ENCODE peak calls at places on chromosomes 6 and 20, in nine cellular contexts. X, K, R, T, I, Z, U, V and F are unnamed samples.

GRCh38 chr6:127267742-127268588 is 1.3 kb downstream of the RNF146 start:
- DNase-seq in X (no peak), K (peak), R (no peak), T (no peak), I (peak), Z (peak), U (no peak), V (no peak), F (no peak)

GRCh38 chr6:144753023-144753705 is 468.0 kb downstream of the UTRN start:
- DNase-seq in X (no peak), K (no peak), R (no peak), T (no peak), I (no peak), Z (no peak), U (no peak), V (no peak), F (no peak)

GRCh38 chr6:53615633-53616449 is 49.7 kb downstream of the KLHL31 start:
- DNase-seq in X (peak), K (no peak), R (no peak), T (peak), I (peak), Z (peak), U (no peak), V (no peak), F (no peak)

GRCh38 chr20:40961686-40962640 is 66.7 kb upstream of the TOP1 start:
- DNase-seq in X (no peak), K (no peak), R (peak), T (no peak), I (no peak), Z (peak), U (no peak), V (no peak), F (no peak)

GRCh38 chr6:141976994-141977393 is 155.7 kb upstream of the GJE1 start:
- DNase-seq in X (no peak), K (no peak), R (no peak), T (no peak), I (no peak), Z (no peak), U (no peak), V (no peak), F (no peak)

GRCh38 chr20:34581341-34582189 is 23.0 kb downstream of the MAP1LC3A start:
- DNase-seq in X (no peak), K (no peak), R (no peak), T (no peak), I (no peak), Z (no peak), U (peak), V (no peak), F (no peak)

GRCh38 chr6:7062445-7063162 is 45.2 kb upstream of the RREB1 start:
- DNase-seq in X (no peak), K (no peak), R (no peak), T (peak), I (no peak), Z (no peak), U (no peak), V (no peak), F (no peak)

GRCh38 chr6:15044146-15044882 is 201.6 kb upstream of the JARID2 start:
- DNase-seq in X (no peak), K (no peak), R (no peak), T (no peak), I (peak), Z (no peak), U (no peak), V (no peak), F (no peak)

GRCh38 chr6:73704260-73704659 is 8.3 kb downstream of the CD109 start:
- DNase-seq in X (no peak), K (no peak), R (no peak), T (no peak), I (no peak), Z (peak), U (no peak), V (no peak), F (no peak)

GRCh38 chr6:154164397-154164796 is 125.4 kb downstream of the OPRM1 start:
- DNase-seq in X (peak), K (no peak), R (no peak), T (no peak), I (no peak), Z (no peak), U (no peak), V (no peak), F (peak)

GRCh38 chr6:154167163-154167562 is 128.1 kb downstream of the OPRM1 start:
- DNase-seq in X (no peak), K (no peak), R (no peak), T (no peak), I (no peak), Z (no peak), U (no peak), V (no peak), F (no peak)

GRCh38 chr6:154169193-154169847 is 130.3 kb downstream of the OPRM1 start:
- DNase-seq in X (no peak), K (no peak), R (no peak), T (no peak), I (no peak), Z (peak), U (no peak), V (no peak), F (no peak)

GRCh38 chr6:154165488-154165887 is 126.4 kb downstream of the OPRM1 start:
- DNase-seq in X (no peak), K (no peak), R (no peak), T (no peak), I (no peak), Z (no peak), U (no peak), V (no peak), F (no peak)

DNA sequence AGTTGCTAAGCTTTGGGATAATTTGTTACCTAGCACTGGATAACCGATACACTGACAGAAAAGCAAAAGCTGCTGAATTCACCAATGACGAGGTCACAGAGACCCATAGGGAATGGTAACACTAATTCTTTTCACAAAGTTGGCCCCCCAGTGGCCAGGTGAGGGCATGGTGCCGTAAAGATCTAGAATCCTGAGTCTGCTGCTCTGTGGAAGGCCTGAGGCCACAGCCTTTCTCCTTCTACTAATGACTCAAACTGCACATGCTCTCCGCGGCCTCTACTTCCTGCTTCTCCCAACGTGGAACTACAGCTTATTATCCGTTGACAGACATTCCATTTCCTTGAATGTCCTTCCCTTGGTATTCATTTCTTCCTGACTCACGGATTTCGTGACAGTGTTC is 127.1 kb downstream of the OPRM1 start:
- DNase-seq in X (no peak), K (no peak), R (no peak), T (no peak), I (peak), Z (no peak), U (no peak), V (no peak), F (no peak)
- TF ChIP-seq CTCF in X (no peak), K (no peak), R (no peak), T (no peak), I (peak), Z (peak), U (no peak), V (no peak), F (no peak)

GRCh38 chr6:130148181-130148580 is 74.6 kb downstream of the SAMD3 start:
- DNase-seq in X (no peak), K (no peak), R (no peak), T (no peak), I (peak), Z (no peak), U (no peak), V (no peak), F (no peak)
- TF ChIP-seq CTCF in X (no peak), K (peak), R (no peak), T (no peak), I (peak), Z (peak), U (no peak), V (no peak), F (no peak)

DNA sequence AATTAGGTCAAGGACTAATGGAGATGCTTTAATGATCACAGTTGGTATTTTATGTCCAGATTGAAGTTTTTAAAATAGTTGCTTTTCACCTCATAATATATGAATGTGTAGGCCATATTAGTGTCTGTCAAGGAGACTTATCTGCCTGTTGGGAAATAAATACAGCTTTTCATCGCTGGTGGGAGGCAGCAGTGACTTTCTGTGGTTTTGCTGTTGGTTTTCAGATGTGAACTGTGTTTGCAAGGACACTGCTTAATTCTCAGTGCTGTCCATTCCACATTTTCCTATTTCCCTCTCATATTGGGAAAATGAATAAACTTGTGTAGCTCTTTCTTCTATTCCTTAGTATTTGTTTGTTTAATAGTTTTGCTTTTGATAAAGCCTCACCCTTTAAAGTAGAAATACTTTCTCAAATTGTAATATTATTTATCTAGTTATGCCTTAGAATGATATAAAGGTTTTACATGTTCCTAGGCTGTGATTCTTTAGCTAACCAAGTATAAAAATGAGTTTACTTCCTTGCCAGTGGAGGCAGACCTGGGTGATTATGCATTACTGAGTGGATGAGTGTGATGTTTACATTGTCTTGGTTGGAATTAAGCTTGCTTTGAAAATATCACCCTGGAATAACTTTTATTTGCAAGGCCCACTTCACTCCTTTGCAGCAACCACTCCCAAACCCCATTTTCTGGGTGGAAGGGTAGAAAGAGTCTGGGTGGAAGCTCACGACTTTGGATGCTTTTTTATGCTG is 3.3 kb downstream of the PLCB4 start:
- DNase-seq in X (no peak), K (no peak), R (no peak), T (no peak), I (no peak), Z (no peak), U (no peak), V (no peak), F (no peak)
- TF ChIP-seq CTCF in X (no peak), K (no peak), R (no peak), T (no peak), I (no peak), Z (no peak), U (no peak), V (no peak), F (no peak)

GRCh38 chr20:43511879-43512278 is 4.4 kb downstream of the L3MBTL1 start:
- DNase-seq in X (no peak), K (no peak), R (no peak), T (no peak), I (no peak), Z (no peak), U (no peak), V (no peak), F (no peak)

GRCh38 chr20:43515628-43516027 is 8.1 kb downstream of the L3MBTL1 start:
- DNase-seq in X (no peak), K (no peak), R (no peak), T (no peak), I (no peak), Z (no peak), U (no peak), V (no peak), F (no peak)

GRCh38 chr20:43513298-43514061 is 6.0 kb downstream of the L3MBTL1 start:
- DNase-seq in X (no peak), K (no peak), R (no peak), T (no peak), I (no peak), Z (no peak), U (no peak), V (no peak), F (no peak)

GRCh38 chr20:43516251-43516824 is 8.8 kb downstream of the L3MBTL1 start:
- DNase-seq in X (no peak), K (no peak), R (no peak), T (no peak), I (no peak), Z (no peak), U (no peak), V (no peak), F (no peak)

GRCh38 chr20:43514062-43514971 is 6.8 kb downstream of the L3MBTL1 start:
- DNase-seq in X (peak), K (peak), R (peak), T (peak), I (peak), Z (peak), U (peak), V (peak), F (peak)
- TF ChIP-seq CTCF in X (no peak), K (peak), R (no peak), T (no peak), I (peak), Z (no peak), U (no peak), V (no peak), F (no peak)

GRCh38 chr6:61886608-61887259 is 399.3 kb downstream of the KHDRBS2 start:
- DNase-seq in X (no peak), K (peak), R (no peak), T (no peak), I (peak), Z (no peak), U (no peak), V (no peak), F (no peak)
- TF ChIP-seq CTCF in X (no peak), K (peak), R (no peak), T (no peak), I (peak), Z (no peak), U (no peak), V (no peak), F (peak)

GRCh38 chr6:21906826-21907225 is 313.3 kb downstream of the SOX4 start:
- DNase-seq in X (no peak), K (no peak), R (no peak), T (no peak), I (no peak), Z (no peak), U (no peak), V (no peak), F (no peak)
- TF ChIP-seq CTCF in X (no peak), K (no peak), R (no peak), T (no peak), I (no peak), Z (no peak), U (no peak), V (no peak), F (no peak)

DNA sequence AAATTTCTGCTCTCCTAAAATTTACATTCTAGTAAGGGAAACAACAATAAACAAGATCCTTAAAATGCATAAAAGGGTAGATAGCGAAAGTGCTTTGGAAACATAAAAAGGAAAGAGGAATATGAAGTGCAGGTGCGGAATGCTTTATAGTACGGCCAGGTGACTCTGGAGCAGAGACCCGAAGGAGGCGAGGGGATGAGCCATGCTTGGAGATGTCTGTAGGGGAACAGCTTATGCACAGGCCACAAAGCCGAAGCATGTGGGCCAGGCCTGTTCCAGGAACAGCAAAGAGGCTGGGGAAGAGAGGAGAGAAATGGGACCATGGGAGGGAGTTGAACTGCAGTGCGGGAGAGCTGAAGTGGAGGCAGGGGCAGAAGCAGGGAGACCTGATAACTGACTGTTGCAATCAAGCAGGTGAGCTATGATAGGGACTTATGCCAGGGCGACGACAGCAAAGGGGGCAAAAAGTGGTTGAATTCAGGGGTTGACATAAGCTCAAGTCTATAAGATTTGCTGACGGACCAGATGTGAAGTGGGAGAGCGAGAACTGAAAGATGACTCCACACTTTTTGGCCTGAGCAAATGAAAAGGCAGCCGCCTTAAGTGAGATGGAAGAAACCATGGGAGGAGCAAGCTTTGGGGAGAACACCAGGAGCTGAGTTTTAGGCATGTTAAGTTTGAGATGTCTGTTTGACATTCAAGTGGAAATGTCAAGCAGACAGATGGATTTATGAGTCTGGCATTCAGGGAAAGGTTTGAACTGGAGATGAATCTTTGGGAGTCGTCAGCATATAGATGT is 83.1 kb downstream of the CNBD2 start:
- DNase-seq in X (no peak), K (no peak), R (no peak), T (no peak), I (peak), Z (no peak), U (no peak), V (no peak), F (no peak)
- TF ChIP-seq CTCF in X (no peak), K (no peak), R (no peak), T (no peak), I (no peak), Z (no peak), U (no peak), V (no peak), F (no peak)